ENCODE peak calls at places on chromosomes 7 and 10, in nine cellular contexts. J, I, A, U, K, V, X, T and R are unnamed samples.

GRCh38 chr7:2523461-2523905 is 3.9 kb downstream of the LFNG start:
- DNase-seq in J (no peak), I (peak; percentile 71), A (no peak), U (no peak), K (no peak), V (no peak), X (peak; percentile 60), T (no peak), R (no peak)

GRCh38 chr7:128755075-128755474 is 15.9 kb downstream of the CALU start:
- DNase-seq in J (no peak), I (no peak), A (no peak), U (no peak), K (no peak), V (no peak), X (no peak), T (no peak), R (no peak)

GRCh38 chr10:118805146-118805545 is 50.4 kb upstream of the CACUL1 start:
- DNase-seq in J (no peak), I (no peak), A (no peak), U (no peak), K (no peak), V (peak; percentile 7), X (no peak), T (no peak), R (no peak)

GRCh38 chr10:48507494-48507893 is 97.4 kb downstream of the ARHGAP22 start:
- DNase-seq in J (no peak), I (no peak), A (no peak), U (no peak), K (no peak), V (no peak), X (no peak), T (no peak), R (no peak)

GRCh38 chr10:11856678-11857077 is 33.5 kb downstream of the PROSER2 start:
- DNase-seq in J (no peak), I (no peak), A (no peak), U (no peak), K (no peak), V (no peak), X (no peak), T (no peak), R (no peak)

GRCh38 chr7:17362439-17363095 is 64.1 kb downstream of the AHR start:
- DNase-seq in J (peak; percentile 58), I (no peak), A (no peak), U (no peak), K (no peak), V (no peak), X (no peak), T (peak; percentile 28), R (no peak)

GRCh38 chr10:102233997-102234396 is 7.3 kb downstream of the PITX3 start:
- DNase-seq in J (no peak), I (no peak), A (no peak), U (no peak), K (no peak), V (no peak), X (no peak), T (no peak), R (no peak)

GRCh38 chr7:86733783-86734182 is 90.1 kb downstream of the GRM3 start:
- DNase-seq in J (no peak), I (peak; percentile 7), A (no peak), U (no peak), K (no peak), V (no peak), X (no peak), T (peak; percentile 2), R (no peak)

GRCh38 chr10:28367865-28368541 is 65.1 kb upstream of the MPP7 start:
- DNase-seq in J (no peak), I (peak; percentile 70), A (no peak), U (peak; percentile 75), K (no peak), V (no peak), X (no peak), T (no peak), R (no peak)

GRCh38 chr10:29689001-29689400 is 54.2 kb upstream of the SVIL start:
- DNase-seq in J (peak; percentile 73), I (peak; percentile 83), A (no peak), U (peak; percentile 26), K (no peak), V (no peak), X (no peak), T (peak; percentile 79), R (no peak)

GRCh38 chr7:30074422-30075030 is 46.3 kb downstream of the PLEKHA8 start:
- DNase-seq in J (peak; percentile 68), I (peak; percentile 74), A (peak; percentile 45), U (no peak), K (no peak), V (no peak), X (no peak), T (peak; percentile 69), R (no peak)

GRCh38 chr7:148912758-148913541 is 28.9 kb upstream of the EZH2 start:
- DNase-seq in J (no peak), I (peak; percentile 21), A (no peak), U (peak; percentile 86), K (no peak), V (no peak), X (no peak), T (no peak), R (no peak)

GRCh38 chr7:192701-193536 is 548 bp downstream of the FAM20C start:
- DNase-seq in J (peak; percentile 19), I (no peak), A (peak; percentile 36), U (no peak), K (no peak), V (no peak), X (no peak), T (no peak), R (no peak)

GRCh38 chr7:129605960-129606644 is 5.4 kb upstream of the NRF1 start:
- DNase-seq in J (no peak), I (peak; percentile 10), A (no peak), U (no peak), K (no peak), V (no peak), X (no peak), T (no peak), R (no peak)

GRCh38 chr7:157139142-157140117 is 704 bp downstream of the UBE3C start:
- DNase-seq in J (peak; percentile 18), I (peak; percentile 39), A (peak; percentile 68), U (peak; percentile 66), K (no peak), V (no peak), X (peak; percentile 52), T (peak; percentile 12), R (peak; percentile 63)

GRCh38 chr7:157138424-157139141 is at the start of gene UBE3C:
- DNase-seq in J (peak; percentile 96), I (peak; percentile 70), A (peak; percentile 93), U (peak; percentile 91), K (peak; percentile 75), V (peak; percentile 91), X (peak; percentile 85), T (peak; percentile 84), R (peak; percentile 90)

GRCh38 chr7:157138101-157138423 is 664 bp upstream of the UBE3C start:
- DNase-seq in J (no peak), I (peak; percentile 36), A (no peak), U (no peak), K (no peak), V (no peak), X (no peak), T (peak; percentile 8), R (no peak)

GRCh38 chr7:157133304-157133703 is 5.4 kb upstream of the UBE3C start:
- DNase-seq in J (no peak), I (no peak), A (no peak), U (no peak), K (no peak), V (no peak), X (no peak), T (no peak), R (no peak)

DNA sequence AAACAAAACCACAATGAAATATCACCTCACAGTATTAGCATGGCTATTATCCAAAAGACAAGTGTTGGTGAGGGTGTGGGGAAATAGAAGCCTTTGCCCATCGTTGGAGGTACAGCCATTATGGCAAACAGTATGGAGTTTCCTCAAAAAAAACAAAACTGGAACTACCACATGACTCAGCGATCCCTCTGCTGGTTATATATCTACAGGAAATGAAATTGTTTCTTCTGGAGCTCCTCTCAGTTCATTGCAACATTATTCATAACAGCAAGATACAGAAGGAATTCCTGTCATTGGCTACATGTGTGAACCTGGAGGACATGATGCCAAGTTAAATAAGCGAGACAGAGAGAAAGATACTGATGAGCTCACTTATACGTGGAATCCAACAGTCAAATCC is 2.4 kb upstream of the UBE3C start:
- DNase-seq in J (peak; percentile 91), I (peak; percentile 89), A (no peak), U (no peak), K (peak; percentile 43), V (no peak), X (no peak), T (peak; percentile 92), R (no peak)
- TF ChIP-seq CTCF in J (peak; percentile 24), I (peak; percentile 20), A (peak; percentile 39), U (no peak), K (peak; percentile 34), V (no peak), X (no peak), T (peak; percentile 43), R (no peak)

DNA sequence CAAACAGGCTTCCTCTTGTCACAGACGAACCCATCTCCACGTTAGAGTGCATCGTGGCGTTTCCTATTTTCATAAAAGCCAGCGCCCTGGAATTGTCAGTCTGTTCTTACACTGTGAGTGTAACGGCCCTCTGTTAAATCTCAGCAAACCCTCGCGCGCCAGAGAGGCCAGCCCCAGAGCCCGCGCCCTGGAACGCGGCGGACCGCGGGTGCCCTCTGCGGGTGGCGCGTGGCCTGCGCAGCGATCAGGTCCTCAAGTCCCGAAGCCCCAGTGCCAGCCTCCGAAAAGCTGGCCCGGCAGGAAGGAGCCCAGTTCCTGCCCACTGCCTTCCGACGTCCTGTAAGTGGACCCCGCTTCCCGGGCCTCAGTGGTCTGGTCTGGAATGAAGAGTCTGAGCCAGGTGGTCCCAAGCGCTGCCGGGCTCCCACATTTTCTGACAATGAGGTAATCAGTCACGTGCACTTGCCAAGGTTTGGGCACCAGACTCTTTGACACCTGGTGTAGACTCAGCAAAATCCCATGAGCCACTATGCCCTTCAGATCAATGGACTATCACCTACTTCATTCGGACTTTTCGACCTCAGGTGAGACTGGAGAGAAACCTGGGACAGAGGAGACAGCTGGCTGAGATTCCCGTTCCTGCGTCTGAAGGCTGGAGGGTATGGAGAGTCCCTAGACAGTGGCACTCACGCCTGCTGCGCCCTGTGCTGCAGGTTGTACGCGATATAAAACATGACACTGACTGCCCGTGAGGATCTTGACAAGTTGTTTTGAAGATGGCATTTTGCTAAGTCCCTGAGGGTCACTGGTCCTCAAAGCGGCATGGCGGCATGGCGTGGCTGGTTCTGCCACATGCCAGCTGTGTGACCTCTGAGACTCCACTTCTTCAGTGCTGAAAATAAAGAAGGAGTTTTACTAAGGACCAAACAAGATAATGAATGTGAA is 109.4 kb upstream of the LANCL2 start:
- DNase-seq in J (peak; percentile 84), I (peak; percentile 59), A (peak; percentile 88), U (peak; percentile 79), K (peak; percentile 32), V (peak; percentile 52), X (peak; percentile 81), T (peak; percentile 75), R (peak; percentile 90)
- TF ChIP-seq CTCF in J (peak; percentile 69), I (peak; percentile 99), A (peak; percentile 95), U (no peak), K (peak; percentile 80), V (peak; percentile 12), X (peak; percentile 50), T (peak; percentile 72), R (peak; percentile 8)

GRCh38 chr10:78327778-78328591 is 294.3 kb downstream of the RPS24 start:
- DNase-seq in J (no peak), I (no peak), A (no peak), U (no peak), K (no peak), V (no peak), X (no peak), T (no peak), R (no peak)
- TF ChIP-seq CTCF in J (no peak), I (no peak), A (no peak), U (no peak), K (no peak), V (no peak), X (no peak), T (no peak), R (no peak)

GRCh38 chr7:51006483-51007235 is 224.0 kb upstream of the GRB10 start:
- DNase-seq in J (no peak), I (no peak), A (no peak), U (no peak), K (no peak), V (no peak), X (no peak), T (no peak), R (no peak)
- TF ChIP-seq CTCF in J (peak; percentile 18), I (no peak), A (no peak), U (no peak), K (no peak), V (no peak), X (no peak), T (no peak), R (no peak)